ENCODE peak calls at places on chromosomes 4 and X, in ten cellular contexts. M is neural progenitor cell, R is upper lobe of right lung, Q is uterus, F is A549, V is MM.1S, S is HCT116, W is AG04450, Y is right atrium auricular region, I is BJ. X is an unnamed sample.

GRCh38 chr4:24032371-24032989 is 142.6 kb upstream of the PPARGC1A start:
- DNase-seq in S (no peak), Y (no peak), I (no peak), V (peak), F (peak), R (no peak), Q (no peak), M (peak), W (no peak), X (no peak)

GRCh38 chr4:175273995-175274753 is 356.0 kb downstream of the ADAM29 start:
- DNase-seq in Q (no peak), M (no peak), W (no peak), V (no peak), R (no peak), I (no peak), S (no peak), Y (no peak), F (no peak), X (no peak)

GRCh38 chr4:41176357-41176756 is 38.0 kb downstream of the APBB2 start:
- DNase-seq in I (peak), R (no peak), F (no peak), W (no peak), M (no peak), Y (no peak), Q (no peak), V (no peak), S (no peak), X (no peak)

GRCh38 chrX:12042615-12043014 is 95.7 kb upstream of the FRMPD4 start:
- DNase-seq in Y (no peak), I (no peak), F (no peak), Q (no peak), M (no peak), V (peak), S (no peak), W (no peak), R (no peak), X (no peak)

GRCh38 chr4:136818811-136819210 is 713.5 kb downstream of the PCDH18 start:
- DNase-seq in R (no peak), F (no peak), V (no peak), I (no peak), M (no peak), S (no peak), Y (no peak), Q (no peak), W (no peak), X (no peak)

GRCh38 chr4:177066746-177067145 is 242.9 kb upstream of the NEIL3 start:
- DNase-seq in I (no peak), R (no peak), F (no peak), M (no peak), V (no peak), W (no peak), Y (no peak), S (no peak), Q (no peak), X (no peak)

GRCh38 chr4:89290727-89291126 is 16.9 kb downstream of the GPRIN3 start:
- DNase-seq in S (no peak), F (no peak), Y (no peak), Q (no peak), V (peak), M (no peak), W (no peak), I (no peak), R (no peak), X (no peak)

GRCh38 chr4:179110816-179111215 is 1668.6 kb upstream of the AGA start:
- DNase-seq in V (no peak), F (no peak), R (no peak), Q (no peak), S (no peak), M (no peak), Y (no peak), W (no peak), I (no peak), X (no peak)

GRCh38 chr4:123587983-123588494 is 191.4 kb downstream of the SPRY1 start:
- DNase-seq in R (no peak), M (no peak), I (peak), S (peak), Q (no peak), Y (no peak), V (no peak), F (peak), W (peak), X (peak)

GRCh38 chr4:2852481-2852881 is 8.8 kb downstream of the ADD1 start:
- DNase-seq in Y (no peak), I (no peak), V (no peak), S (no peak), F (no peak), R (peak), W (no peak), M (no peak), Q (no peak), X (no peak)

GRCh38 chrX:128928636-128929035 is 594.7 kb downstream of the SMARCA1 start:
- DNase-seq in I (no peak), W (no peak), F (no peak), S (no peak), M (no peak), Q (no peak), V (no peak), Y (no peak), R (no peak), X (no peak)

GRCh38 chrX:46961574-46962279 is 49.5 kb downstream of the JADE3 start:
- DNase-seq in Y (no peak), F (no peak), I (no peak), M (peak), Q (no peak), W (no peak), V (no peak), S (no peak), R (no peak), X (no peak)

GRCh38 chr4:38359113-38359512 is 304.9 kb upstream of the KLF3 start:
- DNase-seq in M (no peak), F (no peak), Q (no peak), Y (no peak), R (no peak), W (no peak), S (no peak), V (no peak), I (no peak), X (no peak)

GRCh38 chr4:109658871-109659410 is 44.3 kb downstream of the CASP6 start:
- DNase-seq in S (no peak), M (no peak), V (no peak), W (no peak), R (no peak), I (no peak), Y (no peak), Q (no peak), F (peak), X (no peak)

GRCh38 chrX:135114392-135114791 is 5.9 kb downstream of the ETDB start:
- DNase-seq in F (no peak), S (no peak), M (no peak), I (no peak), W (no peak), Y (no peak), R (no peak), V (peak), Q (no peak), X (no peak)

DNA sequence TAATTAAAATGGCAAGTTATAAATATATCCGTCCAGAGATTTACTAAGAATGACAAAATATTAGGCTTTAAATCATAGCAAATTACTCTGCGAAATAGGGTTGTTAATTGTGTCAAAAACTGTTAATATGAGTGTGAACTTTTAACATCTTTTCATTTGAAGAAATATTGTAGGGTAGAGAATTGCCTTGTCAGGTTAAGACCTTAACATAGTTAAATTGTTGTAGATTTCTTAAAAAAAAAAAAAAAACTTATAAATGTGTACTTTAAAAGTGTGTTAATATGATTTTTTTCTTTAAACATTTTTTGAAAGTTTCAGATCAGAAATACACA is 107.7 kb upstream of the TLR2 start:
- DNase-seq in V (no peak), Q (no peak), F (no peak), W (no peak), Y (no peak), M (no peak), I (no peak), S (no peak), R (no peak), X (no peak)
- TF ChIP-seq CTCF in V (no peak), Q (no peak), F (no peak), W (no peak), Y (no peak), M (no peak), I (no peak), S (no peak), R (no peak), X (no peak)

GRCh38 chrX:16992411-16992810 is 46.0 kb downstream of the REPS2 start:
- DNase-seq in Q (no peak), V (no peak), F (no peak), I (no peak), W (no peak), Y (no peak), R (no peak), M (no peak), S (no peak), X (no peak)
- H3K4me3 ChIP-seq in Q (no peak), V (no peak), F (no peak), I (no peak), W (no peak), Y (no peak), R (no peak), M (no peak), S (no peak), X (no peak)

DNA sequence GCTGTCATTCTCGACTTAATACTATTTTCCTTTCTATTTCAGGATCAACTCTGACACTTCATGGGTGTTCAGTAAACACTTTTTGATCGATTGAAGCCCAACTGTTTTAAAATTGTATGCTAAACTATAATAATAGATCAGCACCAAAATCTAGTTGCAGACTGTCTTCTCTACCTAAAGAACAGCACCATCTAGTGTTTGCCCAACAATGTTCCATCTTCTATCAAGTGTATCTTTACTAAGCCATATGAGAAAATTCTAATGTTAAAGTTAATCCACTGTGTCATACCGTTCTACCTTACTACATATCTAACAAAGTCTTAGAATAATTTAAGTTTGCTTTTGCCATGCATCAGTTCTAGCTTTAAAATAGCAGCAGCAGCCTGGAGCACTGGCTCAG is 113.0 kb upstream of the PRDX4 start:
- DNase-seq in V (peak), F (peak), Q (no peak), W (peak), S (peak), Y (no peak), R (no peak), M (peak), I (no peak), X (peak)
- TF ChIP-seq CTCF in V (peak), F (peak), Q (no peak), W (peak), S (peak), Y (peak), R (peak), M (peak), I (peak), X (peak)

GRCh38 chr4:186643501-186644315 is 79.9 kb downstream of the FAT1 start:
- DNase-seq in Y (no peak), S (no peak), W (no peak), F (peak), R (no peak), Q (no peak), I (peak), V (no peak), M (no peak), X (no peak)

GRCh38 chr4:186644316-186644638 is 79.4 kb downstream of the FAT1 start:
- DNase-seq in I (no peak), W (no peak), R (no peak), Q (no peak), V (no peak), Y (no peak), F (no peak), M (no peak), S (no peak), X (no peak)

GRCh38 chr4:186644737-186645261 is 78.9 kb downstream of the FAT1 start:
- DNase-seq in F (no peak), Y (no peak), R (no peak), M (no peak), S (no peak), Q (no peak), I (no peak), V (no peak), W (no peak), X (no peak)

GRCh38 chr4:186642998-186643397 is 80.7 kb downstream of the FAT1 start:
- DNase-seq in Y (no peak), Q (no peak), M (no peak), W (no peak), R (no peak), V (no peak), I (no peak), F (no peak), S (no peak), X (no peak)

DNA sequence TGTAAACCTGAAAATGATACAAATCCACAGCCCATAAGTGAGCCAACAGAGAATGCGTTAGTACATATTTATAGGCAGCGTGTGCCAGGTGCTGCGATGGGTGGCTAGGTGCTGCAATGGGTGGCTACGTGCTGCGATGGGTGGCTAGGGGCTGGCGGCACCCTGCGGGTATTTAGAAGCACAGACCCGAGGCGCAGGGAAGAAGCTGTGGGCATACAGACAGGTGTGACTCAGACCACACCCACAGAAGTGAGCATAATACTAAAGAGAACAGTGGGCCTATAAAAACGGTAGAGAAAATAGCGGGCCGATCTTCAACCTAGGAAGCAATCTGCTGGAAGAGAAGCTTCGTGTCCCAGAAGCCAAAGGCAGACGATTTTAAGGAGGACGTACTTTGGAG is 81.1 kb downstream of the FAT1 start:
- DNase-seq in S (no peak), M (no peak), Y (no peak), R (no peak), I (no peak), F (no peak), W (no peak), Q (no peak), V (no peak), X (no peak)
- H3K4me3 ChIP-seq in S (no peak), M (no peak), Y (no peak), R (no peak), I (no peak), F (no peak), W (no peak), Q (no peak), V (no peak), X (no peak)

GRCh38 chr4:8110071-8110986 is 48.3 kb downstream of the ABLIM2 start:
- DNase-seq in Q (no peak), R (no peak), V (no peak), M (peak), F (peak), I (no peak), W (no peak), S (no peak), Y (no peak), X (no peak)
- TF ChIP-seq CTCF in Q (no peak), R (peak), V (no peak), M (peak), F (no peak), I (no peak), W (peak), S (no peak), Y (no peak), X (peak)

GRCh38 chrX:153411988-153412574 is 809 bp downstream of the ZFP92 start:
- DNase-seq in Y (no peak), Q (no peak), M (peak), S (no peak), I (no peak), R (no peak), V (no peak), F (no peak), W (no peak), X (no peak)
- H3K4me3 ChIP-seq in Y (peak), Q (peak), M (peak), S (no peak), I (peak), R (peak), V (peak), F (peak), W (no peak), X (no peak)

GRCh38 chrX:5113128-5113527 is 1115.5 kb downstream of the NLGN4X start:
- DNase-seq in Y (no peak), R (no peak), M (peak), Q (no peak), I (no peak), F (peak), V (peak), S (no peak), W (no peak), X (no peak)
- TF ChIP-seq CTCF in Y (peak), R (peak), M (peak), Q (no peak), I (no peak), F (peak), V (peak), S (no peak), W (no peak), X (no peak)